ENCODE peak calls at places on chromosomes 2 and 18, in six cellular contexts. One of them, this sample, is unnamed.

GRCh38 chr2:186855216-186855615 is 6.2 kb upstream of the ZSWIM2 start:
- DNase-seq in ovary: no peak
- DNase-seq in stomach: no peak
- DNase-seq in effector memory CD4-positive, alpha-beta T cell: no peak
- DNase-seq in esophagus muscularis mucosa: no peak
- DNase-seq in BJ: no peak
- DNase-seq in this sample: no peak

GRCh38 chr2:102801098-102801718 is 39.4 kb downstream of the TMEM182 start:
- DNase-seq in ovary: no peak
- DNase-seq in stomach: no peak
- DNase-seq in effector memory CD4-positive, alpha-beta T cell: no peak
- DNase-seq in esophagus muscularis mucosa: no peak
- DNase-seq in BJ: no peak
- DNase-seq in this sample: no peak

GRCh38 chr18:34647251-34647650 is 62.8 kb upstream of the DTNA start:
- DNase-seq in ovary: no peak
- DNase-seq in stomach: no peak
- DNase-seq in effector memory CD4-positive, alpha-beta T cell: no peak
- DNase-seq in esophagus muscularis mucosa: no peak
- DNase-seq in BJ: no peak
- DNase-seq in this sample: no peak

GRCh38 chr2:128777091-128778045 is 458.7 kb upstream of the HS6ST1 start:
- DNase-seq in ovary: no peak
- DNase-seq in stomach: peak
- DNase-seq in effector memory CD4-positive, alpha-beta T cell: no peak
- DNase-seq in esophagus muscularis mucosa: no peak
- DNase-seq in BJ: no peak
- DNase-seq in this sample: no peak

GRCh38 chr2:216692636-216693413 is 2.5 kb downstream of the IGFBP5 start:
- DNase-seq in ovary: peak
- DNase-seq in stomach: peak
- DNase-seq in effector memory CD4-positive, alpha-beta T cell: no peak
- DNase-seq in esophagus muscularis mucosa: peak
- DNase-seq in BJ: no peak
- DNase-seq in this sample: no peak

GRCh38 chr18:23573020-23573419 is 13.3 kb downstream of the NPC1 start:
- DNase-seq in ovary: no peak
- DNase-seq in stomach: no peak
- DNase-seq in effector memory CD4-positive, alpha-beta T cell: no peak
- DNase-seq in esophagus muscularis mucosa: no peak
- DNase-seq in BJ: no peak
- DNase-seq in this sample: no peak

GRCh38 chr2:168245074-168245825 is 2.1 kb downstream of the STK39 start:
- DNase-seq in ovary: no peak
- DNase-seq in stomach: no peak
- DNase-seq in effector memory CD4-positive, alpha-beta T cell: no peak
- DNase-seq in esophagus muscularis mucosa: no peak
- DNase-seq in BJ: no peak
- DNase-seq in this sample: no peak

GRCh38 chr2:238948765-238949641 is 101.1 kb downstream of the TWIST2 start:
- DNase-seq in ovary: peak
- DNase-seq in stomach: no peak
- DNase-seq in effector memory CD4-positive, alpha-beta T cell: no peak
- DNase-seq in esophagus muscularis mucosa: peak
- DNase-seq in BJ: no peak
- DNase-seq in this sample: no peak

GRCh38 chr2:64327510-64328414 is 126.2 kb upstream of the LGALSL start:
- DNase-seq in ovary: no peak
- DNase-seq in stomach: no peak
- DNase-seq in effector memory CD4-positive, alpha-beta T cell: no peak
- DNase-seq in esophagus muscularis mucosa: no peak
- DNase-seq in BJ: no peak
- DNase-seq in this sample: no peak

GRCh38 chr2:144198116-144198515 is 321.8 kb downstream of the ZEB2 start:
- DNase-seq in ovary: no peak
- DNase-seq in stomach: no peak
- DNase-seq in effector memory CD4-positive, alpha-beta T cell: no peak
- DNase-seq in esophagus muscularis mucosa: no peak
- DNase-seq in BJ: no peak
- DNase-seq in this sample: no peak

GRCh38 chr2:8541636-8542035 is 140.2 kb upstream of the ID2 start:
- DNase-seq in ovary: no peak
- DNase-seq in stomach: no peak
- DNase-seq in effector memory CD4-positive, alpha-beta T cell: no peak
- DNase-seq in esophagus muscularis mucosa: no peak
- DNase-seq in BJ: no peak
- DNase-seq in this sample: no peak

GRCh38 chr2:62884514-62884913 is 166.1 kb upstream of the OTX1 start:
- DNase-seq in ovary: no peak
- DNase-seq in stomach: no peak
- DNase-seq in effector memory CD4-positive, alpha-beta T cell: no peak
- DNase-seq in esophagus muscularis mucosa: no peak
- DNase-seq in BJ: no peak
- DNase-seq in this sample: no peak

GRCh38 chr2:5164806-5165525 is 527.2 kb upstream of the SOX11 start:
- DNase-seq in ovary: no peak
- DNase-seq in stomach: no peak
- DNase-seq in effector memory CD4-positive, alpha-beta T cell: no peak
- DNase-seq in esophagus muscularis mucosa: no peak
- DNase-seq in BJ: no peak
- DNase-seq in this sample: no peak

GRCh38 chr18:74748809-74749208 is 151.1 kb downstream of the ZNF407 start:
- DNase-seq in ovary: no peak
- DNase-seq in stomach: no peak
- DNase-seq in effector memory CD4-positive, alpha-beta T cell: no peak
- DNase-seq in esophagus muscularis mucosa: no peak
- DNase-seq in BJ: no peak
- DNase-seq in this sample: no peak

GRCh38 chr18:11183621-11184020 is 34.3 kb upstream of the PIEZO2 start:
- DNase-seq in ovary: no peak
- DNase-seq in stomach: no peak
- DNase-seq in effector memory CD4-positive, alpha-beta T cell: no peak
- DNase-seq in esophagus muscularis mucosa: no peak
- DNase-seq in BJ: no peak
- DNase-seq in this sample: no peak

GRCh38 chr2:240140920-240141319 is 462 bp upstream of the OTOS start:
- DNase-seq in ovary: peak
- DNase-seq in stomach: no peak
- DNase-seq in effector memory CD4-positive, alpha-beta T cell: no peak
- DNase-seq in esophagus muscularis mucosa: no peak
- DNase-seq in BJ: no peak
- DNase-seq in this sample: no peak

GRCh38 chr2:234491281-234491680 is 5.6 kb downstream of the ARL4C start:
- DNase-seq in ovary: no peak
- DNase-seq in stomach: no peak
- DNase-seq in effector memory CD4-positive, alpha-beta T cell: no peak
- DNase-seq in esophagus muscularis mucosa: no peak
- DNase-seq in BJ: no peak
- DNase-seq in this sample: no peak

GRCh38 chr2:1527153-1527992 is 114.1 kb downstream of the TPO start:
- DNase-seq in ovary: no peak
- DNase-seq in stomach: no peak
- DNase-seq in effector memory CD4-positive, alpha-beta T cell: no peak
- DNase-seq in esophagus muscularis mucosa: no peak
- DNase-seq in BJ: no peak
- DNase-seq in this sample: no peak

GRCh38 chr2:236964291-236964690 is 121.4 kb upstream of the COPS8 start:
- DNase-seq in ovary: no peak
- DNase-seq in stomach: peak
- DNase-seq in effector memory CD4-positive, alpha-beta T cell: no peak
- DNase-seq in esophagus muscularis mucosa: no peak
- DNase-seq in BJ: no peak
- DNase-seq in this sample: no peak

GRCh38 chr18:24488824-24489493 is 28.5 kb downstream of the HRH4 start:
- DNase-seq in ovary: no peak
- DNase-seq in stomach: no peak
- DNase-seq in effector memory CD4-positive, alpha-beta T cell: no peak
- DNase-seq in esophagus muscularis mucosa: no peak
- DNase-seq in BJ: no peak
- DNase-seq in this sample: no peak

GRCh38 chr18:79948719-79949411 is 2.6 kb downstream of the SLC66A2 start:
- DNase-seq in ovary: no peak
- DNase-seq in stomach: peak
- DNase-seq in effector memory CD4-positive, alpha-beta T cell: no peak
- DNase-seq in esophagus muscularis mucosa: no peak
- DNase-seq in BJ: no peak
- DNase-seq in this sample: no peak

GRCh38 chr18:10604178-10604577 is 78.4 kb downstream of the NAPG start:
- DNase-seq in ovary: no peak
- DNase-seq in stomach: no peak
- DNase-seq in effector memory CD4-positive, alpha-beta T cell: no peak
- DNase-seq in esophagus muscularis mucosa: no peak
- DNase-seq in BJ: no peak
- DNase-seq in this sample: no peak

GRCh38 chr2:222303045-222303827 is 4.4 kb upstream of the PAX3 start:
- DNase-seq in ovary: no peak
- DNase-seq in stomach: no peak
- DNase-seq in effector memory CD4-positive, alpha-beta T cell: no peak
- DNase-seq in esophagus muscularis mucosa: peak
- DNase-seq in BJ: no peak
- DNase-seq in this sample: no peak

GRCh38 chr2:216911886-216912285 is 52.0 kb upstream of the TNP1 start:
- DNase-seq in ovary: no peak
- DNase-seq in stomach: no peak
- DNase-seq in effector memory CD4-positive, alpha-beta T cell: no peak
- DNase-seq in esophagus muscularis mucosa: no peak
- DNase-seq in BJ: peak
- DNase-seq in this sample: no peak

DNA sequence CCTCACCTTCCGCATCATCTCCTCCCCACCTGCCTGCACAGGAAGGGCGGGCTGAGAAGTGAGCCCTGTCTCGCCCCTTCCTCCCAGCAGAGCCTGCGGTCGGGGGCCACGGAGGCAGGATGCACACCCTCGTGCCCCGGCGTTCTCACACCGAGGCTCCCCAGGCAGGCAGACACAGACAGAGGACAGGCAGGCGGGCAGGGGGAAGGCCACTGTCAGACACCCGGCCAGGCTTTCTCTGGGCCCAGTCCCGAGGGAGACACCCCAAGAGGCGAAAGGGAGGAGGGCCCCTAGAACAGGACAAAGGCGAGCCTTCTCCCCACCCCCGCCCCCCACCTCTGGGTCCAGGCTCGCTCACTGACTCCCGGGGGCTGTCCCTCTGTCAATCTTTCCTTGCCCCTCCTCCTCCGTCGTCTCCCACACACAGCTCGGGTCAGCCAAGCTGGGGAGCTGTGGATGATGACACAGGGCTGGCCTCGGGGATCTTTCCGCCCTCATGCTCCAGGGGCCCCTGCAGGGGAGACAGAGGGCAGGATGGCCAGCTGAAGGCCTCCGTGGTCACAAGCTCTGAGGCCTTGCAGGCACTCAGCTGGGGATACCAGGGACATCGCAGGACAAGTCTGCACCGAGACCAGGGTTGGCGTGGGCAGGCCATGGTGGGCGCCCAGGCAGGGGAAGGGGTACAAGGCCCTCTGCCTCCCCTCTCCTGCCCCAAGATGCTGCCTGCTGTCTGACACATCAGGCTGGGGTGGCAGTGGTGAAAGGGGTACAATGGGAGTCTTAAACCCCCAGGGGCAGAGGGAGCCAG is 24.9 kb downstream of the BIN1 start:
- DNase-seq in ovary: no peak
- DNase-seq in stomach: peak
- DNase-seq in effector memory CD4-positive, alpha-beta T cell: peak
- DNase-seq in esophagus muscularis mucosa: no peak
- DNase-seq in BJ: no peak
- DNase-seq in this sample: no peak
- H3K4me3 ChIP-seq in ovary: no peak
- H3K4me3 ChIP-seq in stomach: peak
- H3K4me3 ChIP-seq in effector memory CD4-positive, alpha-beta T cell: peak
- H3K4me3 ChIP-seq in esophagus muscularis mucosa: peak
- H3K4me3 ChIP-seq in BJ: no peak
- H3K4me3 ChIP-seq in this sample: peak

DNA sequence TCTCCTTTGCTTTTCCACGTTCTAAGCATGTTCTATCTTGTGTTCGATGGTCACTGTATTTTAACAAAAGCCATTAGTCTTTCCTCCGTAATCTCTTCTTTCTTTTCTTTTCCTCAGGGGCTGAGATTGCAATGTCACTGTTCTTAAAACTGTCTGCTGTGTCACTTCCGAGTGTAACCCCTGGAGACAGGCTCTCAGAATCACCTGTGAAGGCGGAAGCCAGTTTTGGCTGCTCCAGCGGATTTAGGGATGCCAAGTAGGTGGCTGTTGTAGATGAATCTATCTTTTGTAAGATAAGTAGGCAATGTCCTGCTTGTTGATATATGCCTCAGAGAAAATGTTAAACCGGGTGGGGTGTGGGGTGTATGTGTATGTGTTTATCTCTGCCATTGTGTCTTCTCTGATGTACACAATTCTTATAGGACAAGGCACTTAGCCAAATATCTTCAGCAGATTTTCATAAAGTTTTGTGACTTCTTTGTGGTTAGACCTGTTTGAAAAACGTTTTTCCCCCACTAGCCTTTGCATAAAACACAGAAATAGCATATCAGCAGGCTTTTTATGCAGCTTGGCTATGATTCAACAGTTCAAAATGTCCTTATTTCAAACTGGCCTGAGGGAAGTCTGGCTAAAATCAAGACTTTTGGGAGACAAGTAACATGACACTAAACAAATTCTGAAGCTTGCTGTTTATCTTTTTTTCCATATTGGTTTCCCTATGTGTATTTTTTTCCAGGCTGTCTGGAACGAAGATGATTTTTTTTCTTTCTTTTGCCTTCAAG is 94.9 kb upstream of the L3MBTL4 start:
- DNase-seq in ovary: no peak
- DNase-seq in stomach: no peak
- DNase-seq in effector memory CD4-positive, alpha-beta T cell: no peak
- DNase-seq in esophagus muscularis mucosa: no peak
- DNase-seq in BJ: no peak
- DNase-seq in this sample: no peak
- H3K4me3 ChIP-seq in ovary: no peak
- H3K4me3 ChIP-seq in stomach: no peak
- H3K4me3 ChIP-seq in effector memory CD4-positive, alpha-beta T cell: no peak
- H3K4me3 ChIP-seq in esophagus muscularis mucosa: no peak
- H3K4me3 ChIP-seq in BJ: no peak
- H3K4me3 ChIP-seq in this sample: no peak

GRCh38 chr2:138435701-138436100 is 65.9 kb upstream of the SPOPL start:
- DNase-seq in ovary: no peak
- DNase-seq in stomach: no peak
- DNase-seq in effector memory CD4-positive, alpha-beta T cell: no peak
- DNase-seq in esophagus muscularis mucosa: no peak
- DNase-seq in BJ: no peak
- DNase-seq in this sample: no peak
- H3K4me3 ChIP-seq in ovary: no peak
- H3K4me3 ChIP-seq in stomach: no peak
- H3K4me3 ChIP-seq in effector memory CD4-positive, alpha-beta T cell: no peak
- H3K4me3 ChIP-seq in esophagus muscularis mucosa: no peak
- H3K4me3 ChIP-seq in BJ: no peak
- H3K4me3 ChIP-seq in this sample: no peak

DNA sequence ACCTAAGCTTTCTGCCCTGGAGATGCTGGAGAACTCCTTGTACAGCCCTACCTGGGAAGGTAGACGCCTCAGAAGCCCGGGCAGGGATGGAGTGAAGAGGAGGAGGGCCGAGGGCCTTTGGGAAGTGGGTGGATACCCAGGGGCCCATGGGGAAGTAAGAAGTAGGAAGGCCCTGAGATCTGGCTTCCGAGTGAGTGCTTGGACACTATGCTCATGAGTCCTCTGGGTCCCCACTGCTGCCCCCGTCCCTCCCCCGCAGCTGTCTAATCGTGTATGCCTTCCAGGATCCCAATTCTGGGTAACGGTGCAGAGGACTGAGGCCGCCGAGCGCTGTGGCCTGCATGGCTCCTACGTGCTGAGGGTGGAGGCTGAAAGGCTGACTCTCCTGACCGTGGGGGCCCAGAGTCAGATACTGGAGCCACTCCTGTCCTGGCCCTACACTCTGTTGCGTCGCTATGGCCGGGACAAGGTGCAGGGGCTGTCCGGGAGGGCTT is 1.1 kb downstream of the DOK1 start:
- DNase-seq in ovary: no peak
- DNase-seq in stomach: no peak
- DNase-seq in effector memory CD4-positive, alpha-beta T cell: no peak
- DNase-seq in esophagus muscularis mucosa: no peak
- DNase-seq in BJ: no peak
- DNase-seq in this sample: no peak
- H3K4me3 ChIP-seq in ovary: no peak
- H3K4me3 ChIP-seq in stomach: peak
- H3K4me3 ChIP-seq in effector memory CD4-positive, alpha-beta T cell: peak
- H3K4me3 ChIP-seq in esophagus muscularis mucosa: peak
- H3K4me3 ChIP-seq in BJ: peak
- H3K4me3 ChIP-seq in this sample: peak

This sample was measured in GM12864.